ENCODE peak calls at places on chromosomes 16 and 17, in seven cellular contexts. N, K, U, V, J, X and Q are unnamed samples.

GRCh38 chr16:69274699-69275235 is 36.4 kb upstream of the VPS4A start:
- DNase-seq in K (no peak), U (no peak), N (no peak), V (no peak), J (no peak), X (no peak), Q (no peak)

GRCh38 chr16:47470810-47471209 is 9.7 kb downstream of the PHKB start:
- DNase-seq in J (no peak), K (no peak), N (no peak), X (no peak), V (no peak), U (no peak), Q (no peak)

GRCh38 chr17:42578282-42578869 is 847 bp upstream of the PSMC3IP start:
- DNase-seq in K (peak), X (peak), V (peak), J (peak), U (peak), N (peak), Q (peak)

GRCh38 chr16:69003500-69003899 is 102.0 kb upstream of the HAS3 start:
- DNase-seq in X (no peak), K (no peak), U (no peak), V (no peak), J (no peak), N (no peak), Q (no peak)

GRCh38 chr16:86059253-86060171 is 160.6 kb downstream of the IRF8 start:
- DNase-seq in V (no peak), K (no peak), J (no peak), N (peak), U (no peak), X (peak), Q (no peak)

GRCh38 chr16:85844169-85844481 is 44.6 kb downstream of the COX4I1 start:
- DNase-seq in N (no peak), X (no peak), U (no peak), J (no peak), V (no peak), K (no peak), Q (no peak)

GRCh38 chr17:57900991-57901743 is 51.3 kb upstream of the MRPS23 start:
- DNase-seq in N (no peak), K (no peak), V (no peak), U (no peak), J (no peak), X (peak), Q (no peak)

GRCh38 chr17:70136131-70136530 is 33.2 kb upstream of the KCNJ2 start:
- DNase-seq in V (no peak), N (no peak), K (no peak), J (no peak), X (no peak), U (no peak), Q (no peak)

GRCh38 chr17:67365762-67366192 is 600 bp downstream of the PSMD12 start:
- DNase-seq in U (peak), J (no peak), X (no peak), N (peak), V (no peak), K (no peak), Q (no peak)

GRCh38 chr16:27646811-27647210 is 96.9 kb downstream of the KATNIP start:
- DNase-seq in U (no peak), K (no peak), J (no peak), N (peak), X (no peak), V (no peak), Q (no peak)

GRCh38 chr16:56960681-56961281 is 969 bp upstream of the CETP start:
- DNase-seq in N (peak), X (no peak), K (no peak), J (no peak), V (no peak), U (no peak), Q (no peak)

GRCh38 chr16:89246903-89247733 is 29.6 kb downstream of the ZNF778 start:
- DNase-seq in U (peak), J (peak), X (peak), N (peak), V (peak), K (peak), Q (peak)

GRCh38 chr17:1039511-1040215 is 42.7 kb downstream of the TIMM22 start:
- DNase-seq in N (peak), U (peak), J (no peak), V (no peak), K (no peak), X (peak), Q (no peak)